ENCODE peak calls at places on chromosomes 13 and 19, in nine cellular contexts. One of them, this sample, is unnamed. For H3K4me1, the result is how much of the 10 kb centered on the place peaks cover.

GRCh38 chr19:46856062-46857022 is 4.5 kb upstream of the ARHGAP35 start:
- DNase-seq in H1: peak
- DNase-seq in mesendoderm: peak
- DNase-seq in IMR-90: peak
- DNase-seq in PC-3: peak
- DNase-seq in colonic mucosa: peak
- DNase-seq in astrocyte: peak
- DNase-seq in neuronal stem cell: peak
- DNase-seq in neural progenitor cell: peak
- DNase-seq in this sample: peak

GRCh38 chr13:79654520-79654919 is 173.6 kb downstream of the NDFIP2 start:
- DNase-seq in H1: no peak
- DNase-seq in mesendoderm: peak
- DNase-seq in IMR-90: no peak
- DNase-seq in PC-3: no peak
- DNase-seq in colonic mucosa: no peak
- DNase-seq in astrocyte: peak
- DNase-seq in neuronal stem cell: no peak
- DNase-seq in neural progenitor cell: no peak
- DNase-seq in this sample: no peak

GRCh38 chr13:75480691-75481175 is 1.2 kb downstream of the TBC1D4 start:
- DNase-seq in H1: no peak
- DNase-seq in mesendoderm: peak
- DNase-seq in IMR-90: peak
- DNase-seq in PC-3: peak
- DNase-seq in colonic mucosa: peak
- DNase-seq in astrocyte: peak
- DNase-seq in neuronal stem cell: peak
- DNase-seq in neural progenitor cell: peak
- DNase-seq in this sample: peak

GRCh38 chr13:65378484-65378883 is 1851.7 kb downstream of the PCDH9 start:
- DNase-seq in H1: no peak
- DNase-seq in mesendoderm: no peak
- DNase-seq in IMR-90: no peak
- DNase-seq in PC-3: no peak
- DNase-seq in colonic mucosa: no peak
- DNase-seq in astrocyte: no peak
- DNase-seq in neuronal stem cell: no peak
- DNase-seq in neural progenitor cell: no peak
- DNase-seq in this sample: no peak

GRCh38 chr19:29775575-29775900 is 36.3 kb upstream of the CCNE1 start:
- DNase-seq in H1: no peak
- DNase-seq in mesendoderm: peak
- DNase-seq in IMR-90: no peak
- DNase-seq in PC-3: no peak
- DNase-seq in colonic mucosa: no peak
- DNase-seq in astrocyte: no peak
- DNase-seq in neuronal stem cell: no peak
- DNase-seq in neural progenitor cell: peak
- DNase-seq in this sample: no peak

GRCh38 chr19:49327878-49328544 is 3.0 kb upstream of the SLC6A16 start:
- DNase-seq in H1: no peak
- DNase-seq in mesendoderm: peak
- DNase-seq in IMR-90: peak
- DNase-seq in PC-3: peak
- DNase-seq in colonic mucosa: peak
- DNase-seq in astrocyte: no peak
- DNase-seq in neuronal stem cell: no peak
- DNase-seq in neural progenitor cell: peak
- DNase-seq in this sample: no peak

GRCh38 chr19:18366027-18366435 is 19.9 kb upstream of the GDF15 start:
- DNase-seq in H1: no peak
- DNase-seq in mesendoderm: no peak
- DNase-seq in IMR-90: no peak
- DNase-seq in PC-3: no peak
- DNase-seq in colonic mucosa: no peak
- DNase-seq in astrocyte: peak
- DNase-seq in neuronal stem cell: no peak
- DNase-seq in neural progenitor cell: no peak
- DNase-seq in this sample: no peak

GRCh38 chr19:48373567-48373966 is 9.4 kb downstream of the SYNGR4 start:
- DNase-seq in H1: no peak
- DNase-seq in mesendoderm: no peak
- DNase-seq in IMR-90: no peak
- DNase-seq in PC-3: no peak
- DNase-seq in colonic mucosa: no peak
- DNase-seq in astrocyte: no peak
- DNase-seq in neuronal stem cell: no peak
- DNase-seq in neural progenitor cell: no peak
- DNase-seq in this sample: no peak

GRCh38 chr19:10260141-10260584 is 8.1 kb downstream of the MRPL4 start:
- DNase-seq in H1: no peak
- DNase-seq in mesendoderm: no peak
- DNase-seq in IMR-90: no peak
- DNase-seq in PC-3: peak
- DNase-seq in colonic mucosa: no peak
- DNase-seq in astrocyte: peak
- DNase-seq in neuronal stem cell: no peak
- DNase-seq in neural progenitor cell: no peak
- DNase-seq in this sample: no peak

GRCh38 chr19:32405431-32406160 is at the start of gene DPY19L3:
- DNase-seq in H1: peak
- DNase-seq in mesendoderm: peak
- DNase-seq in IMR-90: peak
- DNase-seq in PC-3: peak
- DNase-seq in colonic mucosa: peak
- DNase-seq in astrocyte: peak
- DNase-seq in neuronal stem cell: peak
- DNase-seq in neural progenitor cell: peak
- DNase-seq in this sample: peak

GRCh38 chr13:30581582-30581981 is 36.1 kb upstream of the USPL1 start:
- DNase-seq in H1: no peak
- DNase-seq in mesendoderm: peak
- DNase-seq in IMR-90: peak
- DNase-seq in PC-3: peak
- DNase-seq in colonic mucosa: peak
- DNase-seq in astrocyte: no peak
- DNase-seq in neuronal stem cell: no peak
- DNase-seq in neural progenitor cell: peak
- DNase-seq in this sample: no peak

GRCh38 chr13:44879452-44880058 is 109.7 kb downstream of the NUFIP1 start:
- DNase-seq in H1: no peak
- DNase-seq in mesendoderm: peak
- DNase-seq in IMR-90: peak
- DNase-seq in PC-3: peak
- DNase-seq in colonic mucosa: peak
- DNase-seq in astrocyte: peak
- DNase-seq in neuronal stem cell: no peak
- DNase-seq in neural progenitor cell: no peak
- DNase-seq in this sample: no peak

GRCh38 chr13:97109256-97109655 is 112.9 kb upstream of the MBNL2 start:
- DNase-seq in H1: no peak
- DNase-seq in mesendoderm: no peak
- DNase-seq in IMR-90: no peak
- DNase-seq in PC-3: no peak
- DNase-seq in colonic mucosa: no peak
- DNase-seq in astrocyte: no peak
- DNase-seq in neuronal stem cell: no peak
- DNase-seq in neural progenitor cell: no peak
- DNase-seq in this sample: no peak

GRCh38 chr19:46607441-46607841 is 6.3 kb downstream of the CALM3 start:
- DNase-seq in H1: no peak
- DNase-seq in mesendoderm: no peak
- DNase-seq in IMR-90: no peak
- DNase-seq in PC-3: no peak
- DNase-seq in colonic mucosa: peak
- DNase-seq in astrocyte: no peak
- DNase-seq in neuronal stem cell: no peak
- DNase-seq in neural progenitor cell: no peak
- DNase-seq in this sample: peak

GRCh38 chr19:10701955-10702307 is 692 bp downstream of the QTRT1 start:
- DNase-seq in H1: no peak
- DNase-seq in mesendoderm: peak
- DNase-seq in IMR-90: no peak
- DNase-seq in PC-3: peak
- DNase-seq in colonic mucosa: peak
- DNase-seq in astrocyte: no peak
- DNase-seq in neuronal stem cell: peak
- DNase-seq in neural progenitor cell: peak
- DNase-seq in this sample: no peak

GRCh38 chr19:28065026-28065425 is 1147.9 kb downstream of the UQCRFS1 start:
- DNase-seq in H1: no peak
- DNase-seq in mesendoderm: peak
- DNase-seq in IMR-90: no peak
- DNase-seq in PC-3: no peak
- DNase-seq in colonic mucosa: no peak
- DNase-seq in astrocyte: peak
- DNase-seq in neuronal stem cell: no peak
- DNase-seq in neural progenitor cell: no peak
- DNase-seq in this sample: no peak

GRCh38 chr13:106355866-106356265 is 179.6 kb downstream of the EFNB2 start:
- DNase-seq in H1: no peak
- DNase-seq in mesendoderm: no peak
- DNase-seq in IMR-90: no peak
- DNase-seq in PC-3: no peak
- DNase-seq in colonic mucosa: no peak
- DNase-seq in astrocyte: no peak
- DNase-seq in neuronal stem cell: no peak
- DNase-seq in neural progenitor cell: no peak
- DNase-seq in this sample: no peak

DNA sequence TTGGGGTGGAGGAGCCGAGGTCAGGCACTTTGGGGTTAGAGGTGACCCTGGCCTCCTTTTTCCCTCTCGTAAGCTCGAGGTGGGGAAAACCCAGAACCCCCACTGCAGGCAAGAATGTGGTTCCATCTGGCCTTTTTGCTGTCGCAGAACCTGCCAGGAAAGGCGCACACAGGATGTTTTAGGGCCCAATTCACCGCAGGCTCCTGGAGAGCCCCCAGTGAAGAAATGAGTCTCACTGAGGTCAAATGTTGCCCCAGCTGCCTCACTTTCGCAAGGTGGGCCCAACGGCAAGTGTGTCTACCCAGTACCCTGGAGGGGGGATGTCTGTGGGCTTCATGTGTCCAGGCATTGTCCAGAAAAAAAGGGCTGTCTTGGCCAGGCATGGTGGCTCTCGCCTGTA is 61.8 kb downstream of the PEX11G start:
- DNase-seq in H1: no peak
- DNase-seq in mesendoderm: no peak
- DNase-seq in IMR-90: no peak
- DNase-seq in PC-3: no peak
- DNase-seq in colonic mucosa: no peak
- DNase-seq in astrocyte: no peak
- DNase-seq in neuronal stem cell: no peak
- DNase-seq in neural progenitor cell: no peak
- DNase-seq in this sample: no peak
- H3K9ac ChIP-seq in H1: no peak
- H3K9ac ChIP-seq in mesendoderm: no peak
- H3K9ac ChIP-seq in IMR-90: no peak
- H3K9ac ChIP-seq in PC-3: no peak
- H3K9ac ChIP-seq in colonic mucosa: no peak
- H3K9ac ChIP-seq in astrocyte: no peak
- H3K9ac ChIP-seq in neuronal stem cell: no peak
- H3K9ac ChIP-seq in neural progenitor cell: no peak
- H3K9ac ChIP-seq in this sample: no peak

DNA sequence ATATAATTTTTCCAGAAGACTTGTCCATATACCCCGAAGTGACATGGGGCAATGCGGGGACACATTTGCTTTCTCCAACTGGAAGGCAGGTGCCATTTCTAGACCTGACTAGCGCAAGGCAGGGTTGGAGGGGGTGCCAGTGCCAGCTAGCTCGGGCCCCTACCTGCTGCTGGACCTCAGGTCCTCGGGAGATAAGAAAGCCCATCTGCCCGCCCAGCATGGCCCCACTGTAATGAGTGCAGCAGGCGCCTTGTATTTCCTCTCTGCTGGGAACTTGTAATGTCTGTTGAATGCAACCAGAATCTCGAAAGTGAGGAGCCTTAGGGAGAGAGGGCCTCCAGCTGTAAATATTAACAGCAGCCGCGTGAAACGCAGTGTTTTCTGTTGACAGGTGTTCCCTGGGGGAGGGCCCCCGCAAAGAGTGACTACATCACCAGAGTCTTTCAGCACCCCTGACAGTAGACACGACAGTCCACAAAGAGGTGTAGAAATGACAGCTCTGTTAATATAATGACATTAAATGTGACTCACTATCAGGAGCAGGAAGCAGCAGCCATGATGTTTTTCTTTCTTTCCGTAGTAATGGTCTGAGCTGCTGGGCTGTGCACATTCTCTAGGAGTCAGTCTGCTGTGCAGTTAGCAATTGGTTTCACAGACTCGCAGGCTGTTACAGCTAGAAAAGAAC is 58.8 kb upstream of the WASF3 start:
- DNase-seq in H1: no peak
- DNase-seq in mesendoderm: no peak
- DNase-seq in IMR-90: peak
- DNase-seq in PC-3: no peak
- DNase-seq in colonic mucosa: no peak
- DNase-seq in astrocyte: peak
- DNase-seq in neuronal stem cell: no peak
- DNase-seq in neural progenitor cell: no peak
- DNase-seq in this sample: no peak
- H3K4me1 ChIP-seq in H1: under half
- H3K4me1 ChIP-seq in mesendoderm: under half
- H3K4me1 ChIP-seq in IMR-90: under half
- H3K4me1 ChIP-seq in PC-3: under half
- H3K4me1 ChIP-seq in colonic mucosa: under half
- H3K4me1 ChIP-seq in astrocyte: under half
- H3K4me1 ChIP-seq in neuronal stem cell: under half
- H3K4me1 ChIP-seq in neural progenitor cell: under half
- H3K4me1 ChIP-seq in this sample: under half

GRCh38 chr19:41296323-41296935 is 13.5 kb upstream of the CCDC97 start:
- DNase-seq in H1: no peak
- DNase-seq in mesendoderm: no peak
- DNase-seq in IMR-90: no peak
- DNase-seq in PC-3: peak
- DNase-seq in colonic mucosa: no peak
- DNase-seq in astrocyte: no peak
- DNase-seq in neuronal stem cell: no peak
- DNase-seq in neural progenitor cell: no peak
- DNase-seq in this sample: no peak
- H3K9ac ChIP-seq in H1: no peak
- H3K9ac ChIP-seq in mesendoderm: no peak
- H3K9ac ChIP-seq in IMR-90: no peak
- H3K9ac ChIP-seq in PC-3: no peak
- H3K9ac ChIP-seq in colonic mucosa: no peak
- H3K9ac ChIP-seq in astrocyte: peak
- H3K9ac ChIP-seq in neuronal stem cell: no peak
- H3K9ac ChIP-seq in neural progenitor cell: no peak
- H3K9ac ChIP-seq in this sample: no peak

DNA sequence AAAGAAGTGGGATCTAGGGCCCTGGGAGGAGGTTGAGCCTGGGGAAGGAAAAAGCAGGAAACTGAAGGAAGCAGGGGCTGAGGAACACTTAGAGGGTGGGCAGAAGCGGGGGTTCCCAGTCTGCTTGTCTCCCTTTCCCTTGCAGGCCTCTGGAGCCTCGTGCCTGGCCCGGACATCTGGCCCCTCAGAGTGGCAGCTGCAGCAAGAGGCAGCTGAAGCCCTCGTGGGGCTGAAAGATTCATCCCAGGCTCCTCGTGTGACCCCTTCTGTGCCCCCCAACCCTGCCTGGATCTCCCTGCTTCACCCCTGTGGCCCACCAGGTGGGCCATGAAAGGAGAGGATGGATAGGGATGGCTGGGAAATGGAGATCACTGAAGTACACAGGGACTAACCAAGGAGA is 5.5 kb downstream of the DMRTC2 start:
- DNase-seq in H1: no peak
- DNase-seq in mesendoderm: no peak
- DNase-seq in IMR-90: no peak
- DNase-seq in PC-3: no peak
- DNase-seq in colonic mucosa: no peak
- DNase-seq in astrocyte: no peak
- DNase-seq in neuronal stem cell: no peak
- DNase-seq in neural progenitor cell: no peak
- DNase-seq in this sample: peak
- H3K4me1 ChIP-seq in H1: under half
- H3K4me1 ChIP-seq in mesendoderm: under half
- H3K4me1 ChIP-seq in IMR-90: under half
- H3K4me1 ChIP-seq in PC-3: under half
- H3K4me1 ChIP-seq in colonic mucosa: under half
- H3K4me1 ChIP-seq in astrocyte: under half
- H3K4me1 ChIP-seq in neuronal stem cell: under half
- H3K4me1 ChIP-seq in neural progenitor cell: under half
- H3K4me1 ChIP-seq in this sample: under half

This sample was measured in kidney.